ENCODE peak calls at places on chromosomes 5 and 9, in ten cellular contexts. One of them, this sample, is unnamed.

GRCh38 chr9:133494636-133495326 is 15.9 kb upstream of the SLC2A6 start:
- DNase-seq in HuH-7: no peak
- DNase-seq in RPMI7951: no peak
- DNase-seq in tibial artery: no peak
- DNase-seq in cardiac septum: no peak
- DNase-seq in GM04503: no peak
- DNase-seq in astrocyte: no peak
- DNase-seq in OCI-M1: no peak
- DNase-seq in T-helper 1 cell: no peak
- DNase-seq in brain microvascular endothelial cell: no peak
- DNase-seq in this sample: no peak

GRCh38 chr5:93926831-93927600 is 185.6 kb upstream of the POU5F2 start:
- DNase-seq in HuH-7: no peak
- DNase-seq in RPMI7951: no peak
- DNase-seq in tibial artery: no peak
- DNase-seq in cardiac septum: no peak
- DNase-seq in GM04503: peak; percentile 30
- DNase-seq in astrocyte: peak; percentile 51
- DNase-seq in OCI-M1: no peak
- DNase-seq in T-helper 1 cell: no peak
- DNase-seq in brain microvascular endothelial cell: no peak
- DNase-seq in this sample: no peak

GRCh38 chr5:154276932-154277331 is 86.4 kb downstream of the GALNT10 start:
- DNase-seq in HuH-7: no peak
- DNase-seq in RPMI7951: peak; percentile 97
- DNase-seq in tibial artery: peak; percentile 82
- DNase-seq in cardiac septum: no peak
- DNase-seq in GM04503: peak; percentile 91
- DNase-seq in astrocyte: peak; percentile 98
- DNase-seq in OCI-M1: peak; percentile 75
- DNase-seq in T-helper 1 cell: no peak
- DNase-seq in brain microvascular endothelial cell: peak; percentile 88
- DNase-seq in this sample: no peak

GRCh38 chr5:179212870-179213269 is 132.4 kb downstream of the ADAMTS2 start:
- DNase-seq in HuH-7: no peak
- DNase-seq in RPMI7951: no peak
- DNase-seq in tibial artery: no peak
- DNase-seq in cardiac septum: no peak
- DNase-seq in GM04503: no peak
- DNase-seq in astrocyte: no peak
- DNase-seq in OCI-M1: no peak
- DNase-seq in T-helper 1 cell: no peak
- DNase-seq in brain microvascular endothelial cell: no peak
- DNase-seq in this sample: no peak

GRCh38 chr9:13351768-13352386 is 72.4 kb upstream of the MPDZ start:
- DNase-seq in HuH-7: peak; percentile 0
- DNase-seq in RPMI7951: peak; percentile 37
- DNase-seq in tibial artery: no peak
- DNase-seq in cardiac septum: no peak
- DNase-seq in GM04503: no peak
- DNase-seq in astrocyte: peak; percentile 49
- DNase-seq in OCI-M1: peak; percentile 98
- DNase-seq in T-helper 1 cell: no peak
- DNase-seq in brain microvascular endothelial cell: peak; percentile 23
- DNase-seq in this sample: no peak

GRCh38 chr5:149667084-149667826 is 62.9 kb upstream of the PPARGC1B start:
- DNase-seq in HuH-7: peak; percentile 67
- DNase-seq in RPMI7951: peak; percentile 19
- DNase-seq in tibial artery: no peak
- DNase-seq in cardiac septum: peak; percentile 15
- DNase-seq in GM04503: no peak
- DNase-seq in astrocyte: no peak
- DNase-seq in OCI-M1: peak; percentile 84
- DNase-seq in T-helper 1 cell: no peak
- DNase-seq in brain microvascular endothelial cell: peak; percentile 42
- DNase-seq in this sample: no peak

GRCh38 chr5:145856285-145856818 is 16.5 kb downstream of the GRXCR2 start:
- DNase-seq in HuH-7: no peak
- DNase-seq in RPMI7951: no peak
- DNase-seq in tibial artery: peak; percentile 38
- DNase-seq in cardiac septum: peak; percentile 77
- DNase-seq in GM04503: no peak
- DNase-seq in astrocyte: peak; percentile 79
- DNase-seq in OCI-M1: no peak
- DNase-seq in T-helper 1 cell: no peak
- DNase-seq in brain microvascular endothelial cell: peak; percentile 82
- DNase-seq in this sample: no peak

GRCh38 chr9:96215841-96216240 is 86.1 kb downstream of the HSD17B3 start:
- DNase-seq in HuH-7: no peak
- DNase-seq in RPMI7951: no peak
- DNase-seq in tibial artery: no peak
- DNase-seq in cardiac septum: no peak
- DNase-seq in GM04503: no peak
- DNase-seq in astrocyte: no peak
- DNase-seq in OCI-M1: no peak
- DNase-seq in T-helper 1 cell: no peak
- DNase-seq in brain microvascular endothelial cell: no peak
- DNase-seq in this sample: no peak

GRCh38 chr9:128683340-128684064 is 5.5 kb upstream of the SET start:
- DNase-seq in HuH-7: no peak
- DNase-seq in RPMI7951: peak; percentile 35
- DNase-seq in tibial artery: peak; percentile 61
- DNase-seq in cardiac septum: no peak
- DNase-seq in GM04503: no peak
- DNase-seq in astrocyte: no peak
- DNase-seq in OCI-M1: peak; percentile 63
- DNase-seq in T-helper 1 cell: no peak
- DNase-seq in brain microvascular endothelial cell: no peak
- DNase-seq in this sample: no peak

GRCh38 chr9:70076678-70077077 is 33.0 kb downstream of the MAMDC2 start:
- DNase-seq in HuH-7: no peak
- DNase-seq in RPMI7951: no peak
- DNase-seq in tibial artery: no peak
- DNase-seq in cardiac septum: no peak
- DNase-seq in GM04503: no peak
- DNase-seq in astrocyte: no peak
- DNase-seq in OCI-M1: no peak
- DNase-seq in T-helper 1 cell: no peak
- DNase-seq in brain microvascular endothelial cell: no peak
- DNase-seq in this sample: no peak

GRCh38 chr9:122096620-122097415 is 3.7 kb upstream of the TTLL11 start:
- DNase-seq in HuH-7: no peak
- DNase-seq in RPMI7951: no peak
- DNase-seq in tibial artery: no peak
- DNase-seq in cardiac septum: peak; percentile 51
- DNase-seq in GM04503: no peak
- DNase-seq in astrocyte: no peak
- DNase-seq in OCI-M1: no peak
- DNase-seq in T-helper 1 cell: no peak
- DNase-seq in brain microvascular endothelial cell: no peak
- DNase-seq in this sample: no peak

GRCh38 chr9:106075991-106076390 is 381.6 kb downstream of the TMEM38B start:
- DNase-seq in HuH-7: no peak
- DNase-seq in RPMI7951: peak; percentile 96
- DNase-seq in tibial artery: no peak
- DNase-seq in cardiac septum: no peak
- DNase-seq in GM04503: peak; percentile 47
- DNase-seq in astrocyte: peak; percentile 90
- DNase-seq in OCI-M1: no peak
- DNase-seq in T-helper 1 cell: no peak
- DNase-seq in brain microvascular endothelial cell: peak; percentile 45
- DNase-seq in this sample: no peak

GRCh38 chr5:158430166-158430828 is 571.4 kb upstream of the CLINT1 start:
- DNase-seq in HuH-7: no peak
- DNase-seq in RPMI7951: no peak
- DNase-seq in tibial artery: no peak
- DNase-seq in cardiac septum: no peak
- DNase-seq in GM04503: no peak
- DNase-seq in astrocyte: no peak
- DNase-seq in OCI-M1: no peak
- DNase-seq in T-helper 1 cell: no peak
- DNase-seq in brain microvascular endothelial cell: no peak
- DNase-seq in this sample: no peak

GRCh38 chr9:134751630-134752029 is 110.0 kb downstream of the COL5A1 start:
- DNase-seq in HuH-7: no peak
- DNase-seq in RPMI7951: no peak
- DNase-seq in tibial artery: no peak
- DNase-seq in cardiac septum: no peak
- DNase-seq in GM04503: no peak
- DNase-seq in astrocyte: no peak
- DNase-seq in OCI-M1: no peak
- DNase-seq in T-helper 1 cell: no peak
- DNase-seq in brain microvascular endothelial cell: no peak
- DNase-seq in this sample: no peak

GRCh38 chr5:122163151-122164069 is 34.1 kb downstream of the ZNF474 start:
- DNase-seq in HuH-7: no peak
- DNase-seq in RPMI7951: peak; percentile 85
- DNase-seq in tibial artery: peak; percentile 75
- DNase-seq in cardiac septum: no peak
- DNase-seq in GM04503: peak; percentile 98
- DNase-seq in astrocyte: peak; percentile 97
- DNase-seq in OCI-M1: peak; percentile 0
- DNase-seq in T-helper 1 cell: no peak
- DNase-seq in brain microvascular endothelial cell: peak; percentile 91
- DNase-seq in this sample: no peak

GRCh38 chr9:78158286-78158685 is 77.6 kb upstream of the CEP78 start:
- DNase-seq in HuH-7: peak; percentile 23
- DNase-seq in RPMI7951: no peak
- DNase-seq in tibial artery: no peak
- DNase-seq in cardiac septum: no peak
- DNase-seq in GM04503: no peak
- DNase-seq in astrocyte: no peak
- DNase-seq in OCI-M1: peak; percentile 57
- DNase-seq in T-helper 1 cell: no peak
- DNase-seq in brain microvascular endothelial cell: no peak
- DNase-seq in this sample: no peak

GRCh38 chr9:124632077-124632621 is 125.0 kb upstream of the NR5A1 start:
- DNase-seq in HuH-7: no peak
- DNase-seq in RPMI7951: peak; percentile 70
- DNase-seq in tibial artery: no peak
- DNase-seq in cardiac septum: no peak
- DNase-seq in GM04503: no peak
- DNase-seq in astrocyte: peak; percentile 69
- DNase-seq in OCI-M1: peak; percentile 61
- DNase-seq in T-helper 1 cell: no peak
- DNase-seq in brain microvascular endothelial cell: no peak
- DNase-seq in this sample: no peak

GRCh38 chr5:14687023-14687665 is 22.6 kb downstream of the OTULIN start:
- DNase-seq in HuH-7: no peak
- DNase-seq in RPMI7951: peak; percentile 67
- DNase-seq in tibial artery: no peak
- DNase-seq in cardiac septum: no peak
- DNase-seq in GM04503: no peak
- DNase-seq in astrocyte: peak; percentile 60
- DNase-seq in OCI-M1: no peak
- DNase-seq in T-helper 1 cell: no peak
- DNase-seq in brain microvascular endothelial cell: no peak
- DNase-seq in this sample: no peak

GRCh38 chr9:38467404-38467803 is 43.1 kb upstream of the IGFBPL1 start:
- DNase-seq in HuH-7: no peak
- DNase-seq in RPMI7951: no peak
- DNase-seq in tibial artery: no peak
- DNase-seq in cardiac septum: no peak
- DNase-seq in GM04503: no peak
- DNase-seq in astrocyte: no peak
- DNase-seq in OCI-M1: no peak
- DNase-seq in T-helper 1 cell: no peak
- DNase-seq in brain microvascular endothelial cell: no peak
- DNase-seq in this sample: no peak

This sample was measured in CMK.